ENCODE peak calls at places on chromosome 9, in ten cellular contexts. H is astrocyte, F is heart left ventricle, D is right atrium auricular region, M is psoas muscle, Y is adrenal gland, I is uterus, E is BE2C, V is hepatocyte, J is lower lobe of right lung. A is an unnamed sample.

GRCh38 chr9:27086818-27087680 is 22.0 kb upstream of the TEK start:
- DNase-seq in I (no peak), E (no peak), F (no peak), D (no peak), H (peak; percentile 83), V (peak; percentile 11), M (no peak), J (no peak), Y (no peak), A (no peak)

GRCh38 chr9:29556317-29556716 is 1983.0 kb upstream of the C9orf72 start:
- DNase-seq in I (peak; percentile 37), E (no peak), V (no peak), H (peak; percentile 72), Y (peak; percentile 70), F (no peak), J (no peak), D (no peak), M (no peak), A (peak; percentile 51)

GRCh38 chr9:101485873-101486692 is 47.6 kb upstream of the RNF20 start:
- DNase-seq in H (no peak), J (peak; percentile 48), I (peak; percentile 41), Y (peak; percentile 43), D (no peak), V (peak; percentile 46), M (peak; percentile 66), F (peak; percentile 48), E (peak; percentile 80), A (peak; percentile 28)

GRCh38 chr9:89592963-89593775 is 11.6 kb upstream of the GADD45G start:
- DNase-seq in H (peak; percentile 50), J (no peak), F (no peak), I (no peak), V (peak; percentile 58), D (peak; percentile 56), M (no peak), Y (no peak), E (no peak), A (peak; percentile 25)

GRCh38 chr9:5786370-5787127 is 46.4 kb downstream of the ERMP1 start:
- DNase-seq in H (no peak), E (no peak), V (no peak), D (no peak), I (no peak), M (no peak), Y (peak; percentile 44), F (no peak), J (no peak), A (no peak)

GRCh38 chr9:83584995-83585394 is 37.9 kb upstream of the IDNK start:
- DNase-seq in D (no peak), J (no peak), E (no peak), Y (no peak), H (no peak), F (no peak), V (no peak), M (no peak), I (no peak), A (no peak)

GRCh38 chr9:15606667-15607472 is 54.0 kb downstream of the CCDC171 start:
- DNase-seq in V (peak; percentile 50), D (no peak), M (no peak), F (no peak), E (no peak), I (no peak), Y (no peak), J (no peak), H (peak; percentile 16), A (peak; percentile 45)

GRCh38 chr9:134923466-134923865 is 5.8 kb upstream of the FCN1 start:
- DNase-seq in D (no peak), V (no peak), H (no peak), E (no peak), J (peak; percentile 16), F (no peak), I (no peak), Y (no peak), M (no peak), A (no peak)

GRCh38 chr9:128118971-128119665 is 8.4 kb downstream of the PTGES2 start:
- DNase-seq in H (no peak), E (peak; percentile 32), D (no peak), I (peak; percentile 12), J (peak; percentile 29), Y (peak; percentile 26), M (peak; percentile 49), F (peak; percentile 26), V (no peak), A (no peak)

GRCh38 chr9:34545497-34545896 is 22.7 kb upstream of the ENHO start:
- DNase-seq in M (no peak), J (no peak), V (no peak), H (no peak), I (no peak), D (peak; percentile 48), E (no peak), Y (no peak), F (no peak), A (no peak)

GRCh38 chr9:38026840-38027527 is 42.0 kb downstream of the SHB start:
- DNase-seq in D (no peak), M (no peak), H (no peak), J (no peak), V (no peak), Y (no peak), F (no peak), I (no peak), E (no peak), A (peak; percentile 70)

GRCh38 chr9:38024036-38024681 is 44.9 kb downstream of the SHB start:
- DNase-seq in I (peak; percentile 82), E (peak; percentile 85), J (peak; percentile 75), V (peak; percentile 71), F (peak; percentile 46), Y (peak; percentile 55), M (peak; percentile 84), H (peak; percentile 94), D (no peak), A (peak; percentile 98)

GRCh38 chr9:38023661-38024035 is 45.4 kb downstream of the SHB start:
- DNase-seq in M (no peak), J (no peak), V (no peak), I (no peak), D (no peak), Y (no peak), H (no peak), E (peak; percentile 50), F (no peak), A (no peak)

GRCh38 chr9:38026021-38026809 is 42.8 kb downstream of the SHB start:
- DNase-seq in Y (peak; percentile 54), H (peak; percentile 98), D (no peak), I (peak; percentile 62), M (peak; percentile 58), F (peak; percentile 49), E (peak; percentile 88), V (peak; percentile 75), J (no peak), A (peak; percentile 91)

GRCh38 chr9:38025166-38025565 is 43.9 kb downstream of the SHB start:
- DNase-seq in F (no peak), H (no peak), V (no peak), Y (no peak), D (no peak), M (no peak), J (no peak), E (no peak), I (no peak), A (no peak)
- TF ChIP-seq CTCF in F (no peak), H (no peak), V (no peak), Y (no peak), D (no peak), M (no peak), J (no peak), E (no peak), I (no peak), A (no peak)

GRCh38 chr9:20271723-20272122 is 350.6 kb downstream of the MLLT3 start:
- DNase-seq in V (no peak), H (no peak), E (no peak), F (no peak), J (no peak), D (no peak), I (no peak), Y (no peak), M (no peak), A (no peak)

GRCh38 chr9:20271107-20271506 is 351.2 kb downstream of the MLLT3 start:
- DNase-seq in I (no peak), V (no peak), H (no peak), J (no peak), Y (no peak), M (no peak), E (no peak), F (no peak), D (no peak), A (no peak)

GRCh38 chr9:20270176-20270575 is 352.1 kb downstream of the MLLT3 start:
- DNase-seq in J (no peak), I (no peak), H (no peak), V (no peak), E (no peak), Y (no peak), M (no peak), D (no peak), F (no peak), A (peak; percentile 65)

GRCh38 chr9:20264896-20265295 is 357.4 kb downstream of the MLLT3 start:
- DNase-seq in V (no peak), E (peak; percentile 62), M (no peak), I (no peak), F (no peak), D (no peak), Y (no peak), J (no peak), H (no peak), A (no peak)

GRCh38 chr9:20269620-20270019 is 352.7 kb downstream of the MLLT3 start:
- DNase-seq in J (no peak), V (no peak), Y (no peak), H (no peak), F (no peak), D (no peak), M (no peak), E (no peak), I (no peak), A (peak; percentile 80)
- H3K4me3 ChIP-seq in J (no peak overlapping the region), V (no peak overlapping the region), Y (no peak overlapping the region), H (no peak overlapping the region), F (no peak overlapping the region), D (no peak overlapping the region), M (no peak overlapping the region), E (no peak overlapping the region), I (no peak overlapping the region), A (no peak overlapping the region)

GRCh38 chr9:130095872-130096271 is 42.2 kb downstream of the GPR107 start:
- DNase-seq in E (no peak), H (no peak), I (no peak), M (no peak), F (no peak), V (no peak), D (no peak), J (no peak), Y (no peak), A (no peak)
- H3K36me3 ChIP-seq in E (peaks cover 52% of the 10 kb centered on the region), H (peaks cover 32% of the 10 kb centered on the region), I (no peaks in the 10 kb centered on the region), M (peaks cover 95% of the 10 kb centered on the region), F (peaks cover 92% of the 10 kb centered on the region), V (no peaks in the 10 kb centered on the region), D (peaks cover 60% of the 10 kb centered on the region), J (peaks cover 95% of the 10 kb centered on the region), Y (peaks cover 61% of the 10 kb centered on the region), A (peaks cover 16% of the 10 kb centered on the region)

DNA sequence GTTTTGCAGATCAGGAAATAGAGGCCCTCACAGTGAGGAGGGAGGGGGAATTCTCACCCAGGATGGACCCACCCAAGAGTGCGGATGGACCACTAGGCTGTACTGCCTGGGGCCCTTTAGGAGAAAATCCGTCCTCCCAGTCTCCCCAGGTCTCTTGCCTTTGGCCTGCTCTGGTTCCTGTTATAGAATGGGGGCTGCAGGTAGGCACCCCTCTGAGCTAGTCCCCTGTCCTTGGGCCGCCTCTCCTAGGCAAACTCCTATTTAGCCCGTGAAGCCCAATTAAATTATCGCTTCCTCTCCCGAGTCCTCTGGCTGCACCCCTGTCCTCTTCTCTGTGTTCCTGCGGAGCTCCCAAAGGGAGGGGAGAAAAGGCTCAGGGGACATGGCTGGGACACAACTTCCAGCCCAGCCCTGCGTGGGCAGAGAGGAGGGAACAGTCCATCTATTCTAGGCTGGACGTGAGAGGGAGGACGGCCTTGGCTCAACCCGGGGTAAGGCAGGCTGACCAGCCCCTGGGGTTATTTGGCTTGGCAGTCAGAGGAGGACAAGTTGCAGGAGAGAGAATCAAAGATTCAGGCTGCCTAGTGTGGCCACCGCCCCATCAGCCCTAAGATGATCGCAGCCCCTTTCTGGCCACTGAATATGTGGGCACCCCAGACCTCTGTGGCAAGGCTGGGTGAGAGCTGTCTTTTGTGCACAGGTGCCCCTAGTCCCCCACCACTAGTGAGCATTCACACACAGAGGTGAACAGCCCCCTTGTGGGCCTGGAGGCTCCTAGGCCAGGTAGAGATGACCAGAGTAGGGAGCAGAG is 134.2 kb downstream of the C9orf50 start:
- DNase-seq in Y (peak; percentile 83), V (no peak), E (no peak), M (peak; percentile 86), H (peak; percentile 46), D (peak; percentile 94), J (no peak), F (peak; percentile 93), I (peak; percentile 84), A (no peak)
- TF ChIP-seq CTCF in Y (no peak), V (no peak), E (no peak), M (no peak), H (no peak), D (no peak), J (no peak), F (no peak), I (no peak), A (no peak)